ENCODE peak calls at places on chromosomes 13 and 19, in four cellular contexts. N is CD8-positive, alpha-beta memory T cell; Q is fibroblast of lung; H is esophagus squamous epithelium. R is an unnamed sample. For H3K27me3, the result is how much of the 10 kb centered on the place peaks cover.

GRCh38 chr19:42048992-42049391 is 21.0 kb downstream of the GRIK5 start:
- DNase-seq in N (no peak), Q (no peak), H (no peak), R (no peak)

GRCh38 chr13:60642552-60642951 is 245.5 kb downstream of the TDRD3 start:
- DNase-seq in N (no peak), Q (no peak), H (no peak), R (no peak)

GRCh38 chr13:21014666-21015170 is 46.7 kb downstream of the LATS2 start:
- DNase-seq in N (no peak), Q (peak), H (no peak), R (no peak)

GRCh38 chr13:24725379-24725778 is 38.6 kb upstream of the RNF17 start:
- DNase-seq in N (no peak), Q (no peak), H (no peak), R (no peak)

GRCh38 chr19:9850235-9850959 is 15.3 kb downstream of the PIN1 start:
- DNase-seq in N (no peak), Q (no peak), H (no peak), R (no peak)

GRCh38 chr13:73224708-73225107 is 165.9 kb downstream of the KLF5 start:
- DNase-seq in N (peak), Q (peak), H (no peak), R (no peak)

GRCh38 chr19:46648961-46649960 is 11.7 kb downstream of the DACT3 start:
- DNase-seq in N (no peak), Q (no peak), H (no peak), R (no peak)

GRCh38 chr13:48726711-48727110 is 73.0 kb downstream of the CYSLTR2 start:
- DNase-seq in N (no peak), Q (no peak), H (no peak), R (no peak)

GRCh38 chr19:6161271-6161850 is 25.9 kb downstream of the ACSBG2 start:
- DNase-seq in N (peak), Q (no peak), H (no peak), R (no peak)

GRCh38 chr13:93413972-93414717 is 187.5 kb downstream of the GPC6 start:
- DNase-seq in N (no peak), Q (peak), H (no peak), R (no peak)

GRCh38 chr19:12913011-12913561 is 6.0 kb downstream of the SYCE2 start:
- DNase-seq in N (no peak), Q (peak), H (no peak), R (no peak)
- H3K4me3 ChIP-seq in N (no peak), Q (no peak), H (peak), R (no peak)

GRCh38 chr19:18298601-18299000 is 17.2 kb upstream of the JUND start:
- DNase-seq in N (no peak), Q (peak), H (no peak), R (no peak)
- H3K27ac ChIP-seq in N (no peak), Q (no peak), H (no peak), R (no peak)

GRCh38 chr13:111119966-111120365 is 4.9 kb downstream of the ARHGEF7 start:
- DNase-seq in N (no peak), Q (no peak), H (no peak), R (no peak)
- H3K27me3 ChIP-seq in N (under half), Q (under half), H (under half), R (under half)

GRCh38 chr19:18594096-18594823 is 5.7 kb downstream of the REX1BD start:
- DNase-seq in N (peak), Q (peak), H (no peak), R (no peak)
- H3K4me3 ChIP-seq in N (peak), Q (peak), H (peak), R (peak)

GRCh38 chr19:39446365-39447084 is 1.1 kb downstream of the SUPT5H start:
- DNase-seq in N (no peak), Q (no peak), H (no peak), R (no peak)
- H3K27ac ChIP-seq in N (peak), Q (peak), H (peak), R (no peak)

DNA sequence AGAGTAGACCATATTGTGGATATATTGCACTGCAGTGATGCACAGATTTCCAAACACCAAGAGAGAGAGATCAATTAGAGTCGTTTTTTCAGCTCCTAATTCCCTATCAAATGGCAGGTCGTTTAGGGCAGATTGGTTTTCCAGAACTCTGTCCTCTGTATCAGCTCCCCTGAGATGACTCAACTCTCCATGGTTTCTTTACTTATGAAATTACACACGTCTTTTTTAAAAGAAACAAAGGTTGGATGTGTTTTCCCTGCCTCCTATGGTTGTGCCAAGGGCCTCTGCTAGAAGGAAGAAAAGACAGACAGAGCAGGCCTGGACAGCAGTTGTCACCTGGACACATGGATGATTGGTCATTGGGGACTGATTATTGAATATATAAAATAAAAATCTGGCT is 478.1 kb upstream of the NBEA start:
- DNase-seq in N (no peak), Q (peak), H (no peak), R (no peak)
- H3K27me3 ChIP-seq in N (under half), Q (under half), H (under half), R (under half)

GRCh38 chr13:109155301-109155761 is 525.9 kb downstream of the MYO16 start:
- DNase-seq in N (no peak), Q (peak), H (no peak), R (no peak)
- H3K4me3 ChIP-seq in N (no peak), Q (peak), H (no peak), R (no peak)

DNA sequence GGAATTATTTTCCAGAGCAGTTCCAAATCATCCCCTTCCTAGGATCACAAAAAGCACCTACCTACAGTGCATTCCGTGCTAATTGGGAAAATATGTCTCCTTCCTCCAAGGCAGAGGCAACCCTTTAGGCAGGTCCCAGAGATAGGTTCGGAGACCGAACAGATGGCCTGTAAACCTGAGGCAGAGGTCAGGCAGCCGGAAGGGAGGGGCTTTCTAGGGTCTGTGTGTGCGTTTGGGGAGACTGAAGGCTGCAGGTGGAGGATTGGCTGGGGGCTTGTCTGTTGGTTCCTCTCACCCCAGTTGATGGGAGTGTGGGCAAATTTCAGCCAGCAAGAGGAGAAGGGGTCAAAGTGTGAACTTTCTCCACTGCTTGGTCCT is 7.1 kb downstream of the KCNN4 start:
- DNase-seq in N (no peak), Q (no peak), H (no peak), R (no peak)
- H3K27ac ChIP-seq in N (peak), Q (no peak), H (no peak), R (no peak)

GRCh38 chr19:3862826-3863500 is 5.9 kb downstream of the ZFR2 start:
- DNase-seq in N (no peak), Q (no peak), H (no peak), R (no peak)

GRCh38 chr19:3867971-3868769 is 668 bp downstream of the ZFR2 start:
- DNase-seq in N (no peak), Q (no peak), H (no peak), R (no peak)

GRCh38 chr19:3863648-3864047 is 5.2 kb downstream of the ZFR2 start:
- DNase-seq in N (no peak), Q (no peak), H (no peak), R (no peak)

GRCh38 chr19:3868770-3869456 is at the start of gene ZFR2:
- DNase-seq in N (peak), Q (no peak), H (no peak), R (no peak)

DNA sequence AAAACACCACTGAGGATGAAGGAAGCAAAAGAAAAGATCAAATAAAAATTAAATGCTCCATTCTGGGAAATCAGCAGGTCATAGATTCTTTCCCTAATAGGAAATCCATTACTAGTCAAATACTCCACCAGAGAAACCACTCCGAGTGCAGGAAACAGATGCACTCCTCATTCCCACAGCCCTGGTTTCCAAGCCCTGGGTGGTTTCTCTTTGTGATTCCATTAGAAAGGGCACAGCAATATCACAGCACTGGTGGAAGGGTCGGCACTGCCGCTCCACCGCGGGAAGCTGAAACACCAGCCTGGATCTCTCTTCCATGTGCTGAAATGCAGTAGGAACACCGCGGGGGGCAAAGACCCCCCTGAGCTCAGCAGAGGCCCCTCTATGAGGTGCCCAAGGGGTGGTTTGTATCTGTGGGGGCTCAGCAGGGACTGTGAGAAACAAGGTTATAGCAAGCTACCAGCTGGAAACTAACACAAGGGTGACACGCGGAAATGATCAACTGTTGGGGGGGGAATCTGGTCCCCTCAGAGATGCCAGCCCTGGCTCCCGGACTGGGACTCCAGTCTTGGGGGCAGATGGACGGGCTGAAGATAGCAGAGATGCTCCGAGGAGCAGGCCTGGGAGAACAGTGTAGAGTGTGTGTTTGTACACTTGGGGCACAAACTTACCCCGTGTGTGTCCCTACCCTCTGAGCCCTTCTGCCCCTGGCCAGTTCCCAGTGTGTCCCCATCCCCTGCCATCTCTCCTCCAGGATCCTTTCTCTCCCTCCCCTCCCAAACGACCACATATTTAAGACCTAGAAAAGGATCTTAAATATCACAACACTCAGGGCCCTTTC is 1.8 kb downstream of the ZFR2 start:
- DNase-seq in N (no peak), Q (no peak), H (no peak), R (no peak)
- H3K27me3 ChIP-seq in N (under half), Q (under half), H (under half), R (under half)